ENCODE peak calls at places on chromosomes 6 and 20, in nine cellular contexts. One of them, this sample, is unnamed.

GRCh38 chr6:147301070-147301469 is 96.9 kb downstream of the STXBP5 start:
- DNase-seq in HCT116: no peak
- DNase-seq in gastrocnemius medialis: no peak
- DNase-seq in uterus: no peak
- DNase-seq in tibial nerve: no peak
- DNase-seq in suprapubic skin: no peak
- DNase-seq in transverse colon: no peak
- DNase-seq in vagina: no peak
- DNase-seq in heart left ventricle: no peak
- DNase-seq in this sample: no peak

GRCh38 chr20:37392441-37393195 is 46.7 kb downstream of the SRC start:
- DNase-seq in HCT116: no peak
- DNase-seq in gastrocnemius medialis: no peak
- DNase-seq in uterus: no peak
- DNase-seq in tibial nerve: no peak
- DNase-seq in suprapubic skin: no peak
- DNase-seq in transverse colon: no peak
- DNase-seq in vagina: no peak
- DNase-seq in heart left ventricle: no peak
- DNase-seq in this sample: no peak

GRCh38 chr6:93423542-93423941 is 4.2 kb upstream of the EPHA7 start:
- DNase-seq in HCT116: peak
- DNase-seq in gastrocnemius medialis: no peak
- DNase-seq in uterus: no peak
- DNase-seq in tibial nerve: peak
- DNase-seq in suprapubic skin: no peak
- DNase-seq in transverse colon: peak
- DNase-seq in vagina: no peak
- DNase-seq in heart left ventricle: peak
- DNase-seq in this sample: peak

GRCh38 chr20:58524814-58525213 is 9.6 kb upstream of the APCDD1L start:
- DNase-seq in HCT116: no peak
- DNase-seq in gastrocnemius medialis: no peak
- DNase-seq in uterus: no peak
- DNase-seq in tibial nerve: no peak
- DNase-seq in suprapubic skin: no peak
- DNase-seq in transverse colon: no peak
- DNase-seq in vagina: no peak
- DNase-seq in heart left ventricle: no peak
- DNase-seq in this sample: no peak

GRCh38 chr20:22492497-22492896 is 91.9 kb downstream of the FOXA2 start:
- DNase-seq in HCT116: no peak
- DNase-seq in gastrocnemius medialis: no peak
- DNase-seq in uterus: no peak
- DNase-seq in tibial nerve: no peak
- DNase-seq in suprapubic skin: no peak
- DNase-seq in transverse colon: no peak
- DNase-seq in vagina: no peak
- DNase-seq in heart left ventricle: no peak
- DNase-seq in this sample: no peak

GRCh38 chr6:33975631-33976424 is 170.1 kb downstream of the GRM4 start:
- DNase-seq in HCT116: no peak
- DNase-seq in gastrocnemius medialis: no peak
- DNase-seq in uterus: peak
- DNase-seq in tibial nerve: no peak
- DNase-seq in suprapubic skin: peak
- DNase-seq in transverse colon: no peak
- DNase-seq in vagina: no peak
- DNase-seq in heart left ventricle: no peak
- DNase-seq in this sample: no peak

GRCh38 chr6:6315660-6316059 is 4.8 kb downstream of the F13A1 start:
- DNase-seq in HCT116: peak
- DNase-seq in gastrocnemius medialis: no peak
- DNase-seq in uterus: peak
- DNase-seq in tibial nerve: peak
- DNase-seq in suprapubic skin: no peak
- DNase-seq in transverse colon: peak
- DNase-seq in vagina: no peak
- DNase-seq in heart left ventricle: peak
- DNase-seq in this sample: peak

GRCh38 chr6:72946766-72947165 is 278.5 kb downstream of the KHDC1L start:
- DNase-seq in HCT116: no peak
- DNase-seq in gastrocnemius medialis: no peak
- DNase-seq in uterus: no peak
- DNase-seq in tibial nerve: no peak
- DNase-seq in suprapubic skin: no peak
- DNase-seq in transverse colon: no peak
- DNase-seq in vagina: no peak
- DNase-seq in heart left ventricle: no peak
- DNase-seq in this sample: no peak

GRCh38 chr20:14919473-14920157 is 582.2 kb upstream of the FLRT3 start:
- DNase-seq in HCT116: peak
- DNase-seq in gastrocnemius medialis: no peak
- DNase-seq in uterus: no peak
- DNase-seq in tibial nerve: no peak
- DNase-seq in suprapubic skin: no peak
- DNase-seq in transverse colon: peak
- DNase-seq in vagina: no peak
- DNase-seq in heart left ventricle: no peak
- DNase-seq in this sample: no peak

GRCh38 chr6:7243188-7243942 is 69.6 kb downstream of the SSR1 start:
- DNase-seq in HCT116: peak
- DNase-seq in gastrocnemius medialis: no peak
- DNase-seq in uterus: peak
- DNase-seq in tibial nerve: peak
- DNase-seq in suprapubic skin: peak
- DNase-seq in transverse colon: peak
- DNase-seq in vagina: no peak
- DNase-seq in heart left ventricle: peak
- DNase-seq in this sample: peak

GRCh38 chr6:17098538-17098937 is 3.3 kb upstream of the STMND1 start:
- DNase-seq in HCT116: no peak
- DNase-seq in gastrocnemius medialis: no peak
- DNase-seq in uterus: no peak
- DNase-seq in tibial nerve: no peak
- DNase-seq in suprapubic skin: no peak
- DNase-seq in transverse colon: no peak
- DNase-seq in vagina: no peak
- DNase-seq in heart left ventricle: no peak
- DNase-seq in this sample: no peak

GRCh38 chr20:38217791-38218565 is 42.6 kb downstream of the KIAA1755 start:
- DNase-seq in HCT116: peak
- DNase-seq in gastrocnemius medialis: no peak
- DNase-seq in uterus: peak
- DNase-seq in tibial nerve: no peak
- DNase-seq in suprapubic skin: peak
- DNase-seq in transverse colon: peak
- DNase-seq in vagina: no peak
- DNase-seq in heart left ventricle: peak
- DNase-seq in this sample: peak

GRCh38 chr20:48204499-48204898 is 419.2 kb upstream of the SULF2 start:
- DNase-seq in HCT116: no peak
- DNase-seq in gastrocnemius medialis: no peak
- DNase-seq in uterus: no peak
- DNase-seq in tibial nerve: no peak
- DNase-seq in suprapubic skin: no peak
- DNase-seq in transverse colon: no peak
- DNase-seq in vagina: no peak
- DNase-seq in heart left ventricle: no peak
- DNase-seq in this sample: no peak

GRCh38 chr20:48203252-48203651 is 418.0 kb upstream of the SULF2 start:
- DNase-seq in HCT116: no peak
- DNase-seq in gastrocnemius medialis: no peak
- DNase-seq in uterus: peak
- DNase-seq in tibial nerve: no peak
- DNase-seq in suprapubic skin: no peak
- DNase-seq in transverse colon: no peak
- DNase-seq in vagina: no peak
- DNase-seq in heart left ventricle: no peak
- DNase-seq in this sample: no peak

GRCh38 chr20:48201881-48202280 is 416.6 kb upstream of the SULF2 start:
- DNase-seq in HCT116: no peak
- DNase-seq in gastrocnemius medialis: no peak
- DNase-seq in uterus: no peak
- DNase-seq in tibial nerve: no peak
- DNase-seq in suprapubic skin: no peak
- DNase-seq in transverse colon: no peak
- DNase-seq in vagina: no peak
- DNase-seq in heart left ventricle: no peak
- DNase-seq in this sample: no peak

GRCh38 chr20:48202334-48202733 is 417.1 kb upstream of the SULF2 start:
- DNase-seq in HCT116: no peak
- DNase-seq in gastrocnemius medialis: no peak
- DNase-seq in uterus: no peak
- DNase-seq in tibial nerve: no peak
- DNase-seq in suprapubic skin: no peak
- DNase-seq in transverse colon: no peak
- DNase-seq in vagina: no peak
- DNase-seq in heart left ventricle: no peak
- DNase-seq in this sample: no peak

GRCh38 chr20:48202774-48203173 is 417.5 kb upstream of the SULF2 start:
- DNase-seq in HCT116: no peak
- DNase-seq in gastrocnemius medialis: no peak
- DNase-seq in uterus: no peak
- DNase-seq in tibial nerve: no peak
- DNase-seq in suprapubic skin: no peak
- DNase-seq in transverse colon: no peak
- DNase-seq in vagina: no peak
- DNase-seq in heart left ventricle: no peak
- DNase-seq in this sample: no peak
- H3K27ac ChIP-seq in HCT116: no peak
- H3K27ac ChIP-seq in gastrocnemius medialis: no peak
- H3K27ac ChIP-seq in uterus: peak
- H3K27ac ChIP-seq in tibial nerve: no peak
- H3K27ac ChIP-seq in suprapubic skin: no peak
- H3K27ac ChIP-seq in transverse colon: no peak
- H3K27ac ChIP-seq in vagina: no peak
- H3K27ac ChIP-seq in heart left ventricle: no peak
- H3K27ac ChIP-seq in this sample: no peak

GRCh38 chr20:51399138-51399890 is 143.2 kb downstream of the NFATC2 start:
- DNase-seq in HCT116: no peak
- DNase-seq in gastrocnemius medialis: no peak
- DNase-seq in uterus: no peak
- DNase-seq in tibial nerve: no peak
- DNase-seq in suprapubic skin: no peak
- DNase-seq in transverse colon: no peak
- DNase-seq in vagina: no peak
- DNase-seq in heart left ventricle: no peak
- DNase-seq in this sample: no peak

GRCh38 chr20:51398083-51398482 is 144.4 kb downstream of the NFATC2 start:
- DNase-seq in HCT116: no peak
- DNase-seq in gastrocnemius medialis: no peak
- DNase-seq in uterus: no peak
- DNase-seq in tibial nerve: no peak
- DNase-seq in suprapubic skin: no peak
- DNase-seq in transverse colon: no peak
- DNase-seq in vagina: no peak
- DNase-seq in heart left ventricle: no peak
- DNase-seq in this sample: no peak

GRCh38 chr20:51398552-51398951 is 144.0 kb downstream of the NFATC2 start:
- DNase-seq in HCT116: no peak
- DNase-seq in gastrocnemius medialis: no peak
- DNase-seq in uterus: no peak
- DNase-seq in tibial nerve: no peak
- DNase-seq in suprapubic skin: no peak
- DNase-seq in transverse colon: no peak
- DNase-seq in vagina: no peak
- DNase-seq in heart left ventricle: no peak
- DNase-seq in this sample: no peak

GRCh38 chr20:51402201-51402600 is 140.3 kb downstream of the NFATC2 start:
- DNase-seq in HCT116: no peak
- DNase-seq in gastrocnemius medialis: no peak
- DNase-seq in uterus: no peak
- DNase-seq in tibial nerve: no peak
- DNase-seq in suprapubic skin: no peak
- DNase-seq in transverse colon: peak
- DNase-seq in vagina: no peak
- DNase-seq in heart left ventricle: no peak
- DNase-seq in this sample: no peak

GRCh38 chr20:51400051-51400926 is 142.2 kb downstream of the NFATC2 start:
- DNase-seq in HCT116: no peak
- DNase-seq in gastrocnemius medialis: no peak
- DNase-seq in uterus: no peak
- DNase-seq in tibial nerve: no peak
- DNase-seq in suprapubic skin: no peak
- DNase-seq in transverse colon: peak
- DNase-seq in vagina: no peak
- DNase-seq in heart left ventricle: no peak
- DNase-seq in this sample: no peak
- TF ChIP-seq POLR2A in HCT116: no peak
- TF ChIP-seq POLR2A in gastrocnemius medialis: no peak
- TF ChIP-seq POLR2A in uterus: no peak
- TF ChIP-seq POLR2A in tibial nerve: no peak
- TF ChIP-seq POLR2A in suprapubic skin: no peak
- TF ChIP-seq POLR2A in transverse colon: no peak
- TF ChIP-seq POLR2A in vagina: no peak
- TF ChIP-seq POLR2A in heart left ventricle: no peak
- TF ChIP-seq POLR2A in this sample: no peak

GRCh38 chr20:34240698-34241615 is at the start of gene ASIP:
- DNase-seq in HCT116: no peak
- DNase-seq in gastrocnemius medialis: no peak
- DNase-seq in uterus: no peak
- DNase-seq in tibial nerve: no peak
- DNase-seq in suprapubic skin: no peak
- DNase-seq in transverse colon: no peak
- DNase-seq in vagina: no peak
- DNase-seq in heart left ventricle: no peak
- DNase-seq in this sample: no peak
- H3K27ac ChIP-seq in HCT116: no peak
- H3K27ac ChIP-seq in gastrocnemius medialis: no peak
- H3K27ac ChIP-seq in uterus: no peak
- H3K27ac ChIP-seq in tibial nerve: no peak
- H3K27ac ChIP-seq in suprapubic skin: no peak
- H3K27ac ChIP-seq in transverse colon: no peak
- H3K27ac ChIP-seq in vagina: no peak
- H3K27ac ChIP-seq in heart left ventricle: no peak
- H3K27ac ChIP-seq in this sample: no peak

DNA sequence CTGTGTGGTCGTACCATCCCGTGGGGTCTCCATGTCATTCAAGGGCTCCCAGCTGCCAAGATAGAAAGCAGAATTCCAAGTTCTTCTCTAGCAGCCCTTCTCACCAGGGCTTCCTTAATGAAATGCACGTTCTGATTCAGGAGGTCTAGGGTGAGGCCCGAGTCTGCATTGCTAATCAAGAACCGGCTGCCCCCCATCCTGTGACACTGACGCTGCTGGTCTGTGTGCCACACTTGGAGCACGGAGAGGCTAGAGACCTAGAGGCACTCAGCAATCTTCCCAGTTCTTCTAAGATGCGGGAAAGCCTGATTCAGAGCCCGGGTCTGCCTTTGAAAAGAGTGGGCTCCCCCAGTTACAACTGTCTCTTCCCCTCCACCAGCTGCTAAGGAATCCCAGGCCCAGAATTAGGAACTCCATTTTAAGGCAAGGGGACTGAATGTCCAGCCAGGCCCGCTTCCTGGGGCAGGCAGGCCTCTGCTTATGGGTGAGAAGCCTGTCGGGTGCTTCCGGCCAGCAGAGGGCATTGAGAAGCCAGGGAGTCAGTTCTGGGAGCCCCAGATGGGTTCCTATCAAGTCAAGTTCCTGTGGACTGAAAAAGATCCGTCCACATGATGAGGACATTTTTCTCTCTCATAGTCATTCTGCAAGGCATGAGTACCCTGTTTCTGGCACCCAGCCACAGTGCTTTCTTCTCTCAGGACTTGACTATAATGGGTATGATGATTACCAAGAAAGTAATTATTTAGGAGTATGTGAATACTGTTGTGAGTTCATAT is 69.8 kb upstream of the RIN2 start:
- DNase-seq in HCT116: peak
- DNase-seq in gastrocnemius medialis: peak
- DNase-seq in uterus: peak
- DNase-seq in tibial nerve: peak
- DNase-seq in suprapubic skin: peak
- DNase-seq in transverse colon: peak
- DNase-seq in vagina: no peak
- DNase-seq in heart left ventricle: peak
- DNase-seq in this sample: peak
- TF ChIP-seq POLR2A in HCT116: no peak
- TF ChIP-seq POLR2A in gastrocnemius medialis: no peak
- TF ChIP-seq POLR2A in uterus: no peak
- TF ChIP-seq POLR2A in tibial nerve: no peak
- TF ChIP-seq POLR2A in suprapubic skin: no peak
- TF ChIP-seq POLR2A in transverse colon: no peak
- TF ChIP-seq POLR2A in vagina: no peak
- TF ChIP-seq POLR2A in heart left ventricle: no peak
- TF ChIP-seq POLR2A in this sample: no peak

This sample was measured in adrenal gland.